ENCODE peak calls at places on chromosomes 4 and X, in eight cellular contexts. One of them, this sample, is unnamed.

GRCh38 chr4:119000400-119000799 is 111.7 kb downstream of the SYNPO2 start:
- DNase-seq in neuronal stem cell: no peak
- DNase-seq in activated CD4-positive, alpha-beta memory T cell treated with anti-CD3 and anti-CD28 coated beads, Interleukin-2, amount 10 ng/mL, durations not matched to agents 7 days and 5 days: no peak
- DNase-seq in A172: no peak
- DNase-seq in EL: no peak
- DNase-seq in psoas muscle: peak; percentile 62
- DNase-seq in AG09309: no peak
- DNase-seq in NCI-H1048: no peak
- DNase-seq in this sample: no peak

GRCh38 chr4:10007772-10008171 is 13.5 kb downstream of the SLC2A9 start:
- DNase-seq in neuronal stem cell: no peak
- DNase-seq in activated CD4-positive, alpha-beta memory T cell treated with anti-CD3 and anti-CD28 coated beads, Interleukin-2, amount 10 ng/mL, durations not matched to agents 7 days and 5 days: no peak
- DNase-seq in A172: no peak
- DNase-seq in EL: no peak
- DNase-seq in psoas muscle: no peak
- DNase-seq in AG09309: no peak
- DNase-seq in NCI-H1048: no peak
- DNase-seq in this sample: no peak

GRCh38 chrX:18964026-18964425 is 19.9 kb downstream of the PHKA2 start:
- DNase-seq in neuronal stem cell: no peak
- DNase-seq in activated CD4-positive, alpha-beta memory T cell treated with anti-CD3 and anti-CD28 coated beads, Interleukin-2, amount 10 ng/mL, durations not matched to agents 7 days and 5 days: no peak
- DNase-seq in A172: no peak
- DNase-seq in EL: no peak
- DNase-seq in psoas muscle: no peak
- DNase-seq in AG09309: no peak
- DNase-seq in NCI-H1048: no peak
- DNase-seq in this sample: no peak

GRCh38 chr4:21726255-21726815 is 222.2 kb downstream of the KCNIP4 start:
- DNase-seq in neuronal stem cell: no peak
- DNase-seq in activated CD4-positive, alpha-beta memory T cell treated with anti-CD3 and anti-CD28 coated beads, Interleukin-2, amount 10 ng/mL, durations not matched to agents 7 days and 5 days: no peak
- DNase-seq in A172: no peak
- DNase-seq in EL: peak; percentile 4
- DNase-seq in psoas muscle: no peak
- DNase-seq in AG09309: peak; percentile 59
- DNase-seq in NCI-H1048: no peak
- DNase-seq in this sample: no peak

GRCh38 chrX:154791467-154791866 is 13.8 kb downstream of the MPP1 start:
- DNase-seq in neuronal stem cell: no peak
- DNase-seq in activated CD4-positive, alpha-beta memory T cell treated with anti-CD3 and anti-CD28 coated beads, Interleukin-2, amount 10 ng/mL, durations not matched to agents 7 days and 5 days: no peak
- DNase-seq in A172: no peak
- DNase-seq in EL: no peak
- DNase-seq in psoas muscle: no peak
- DNase-seq in AG09309: no peak
- DNase-seq in NCI-H1048: no peak
- DNase-seq in this sample: no peak

GRCh38 chr4:26490111-26490979 is at the start of gene CCKAR:
- DNase-seq in neuronal stem cell: no peak
- DNase-seq in activated CD4-positive, alpha-beta memory T cell treated with anti-CD3 and anti-CD28 coated beads, Interleukin-2, amount 10 ng/mL, durations not matched to agents 7 days and 5 days: no peak
- DNase-seq in A172: no peak
- DNase-seq in EL: no peak
- DNase-seq in psoas muscle: no peak
- DNase-seq in AG09309: no peak
- DNase-seq in NCI-H1048: no peak
- DNase-seq in this sample: no peak

GRCh38 chr4:164815711-164816110 is 61.3 kb upstream of the APELA start:
- DNase-seq in neuronal stem cell: no peak
- DNase-seq in activated CD4-positive, alpha-beta memory T cell treated with anti-CD3 and anti-CD28 coated beads, Interleukin-2, amount 10 ng/mL, durations not matched to agents 7 days and 5 days: no peak
- DNase-seq in A172: no peak
- DNase-seq in EL: no peak
- DNase-seq in psoas muscle: no peak
- DNase-seq in AG09309: no peak
- DNase-seq in NCI-H1048: no peak
- DNase-seq in this sample: no peak

GRCh38 chr4:3612275-3612674 is 80.1 kb upstream of the LRPAP1 start:
- DNase-seq in neuronal stem cell: no peak
- DNase-seq in activated CD4-positive, alpha-beta memory T cell treated with anti-CD3 and anti-CD28 coated beads, Interleukin-2, amount 10 ng/mL, durations not matched to agents 7 days and 5 days: no peak
- DNase-seq in A172: no peak
- DNase-seq in EL: no peak
- DNase-seq in psoas muscle: no peak
- DNase-seq in AG09309: no peak
- DNase-seq in NCI-H1048: no peak
- DNase-seq in this sample: no peak

GRCh38 chrX:54641530-54641929 is 111.5 kb downstream of the GNL3L start:
- DNase-seq in neuronal stem cell: no peak
- DNase-seq in activated CD4-positive, alpha-beta memory T cell treated with anti-CD3 and anti-CD28 coated beads, Interleukin-2, amount 10 ng/mL, durations not matched to agents 7 days and 5 days: no peak
- DNase-seq in A172: no peak
- DNase-seq in EL: no peak
- DNase-seq in psoas muscle: no peak
- DNase-seq in AG09309: no peak
- DNase-seq in NCI-H1048: no peak
- DNase-seq in this sample: no peak

GRCh38 chrX:96715412-96715940 is 30.8 kb downstream of the DIAPH2 start:
- DNase-seq in neuronal stem cell: no peak
- DNase-seq in activated CD4-positive, alpha-beta memory T cell treated with anti-CD3 and anti-CD28 coated beads, Interleukin-2, amount 10 ng/mL, durations not matched to agents 7 days and 5 days: no peak
- DNase-seq in A172: no peak
- DNase-seq in EL: peak; percentile 13
- DNase-seq in psoas muscle: no peak
- DNase-seq in AG09309: peak; percentile 11
- DNase-seq in NCI-H1048: no peak
- DNase-seq in this sample: no peak

GRCh38 chrX:69506617-69507499 is 2.7 kb downstream of the NALF2 start:
- DNase-seq in neuronal stem cell: no peak
- DNase-seq in activated CD4-positive, alpha-beta memory T cell treated with anti-CD3 and anti-CD28 coated beads, Interleukin-2, amount 10 ng/mL, durations not matched to agents 7 days and 5 days: no peak
- DNase-seq in A172: no peak
- DNase-seq in EL: no peak
- DNase-seq in psoas muscle: no peak
- DNase-seq in AG09309: no peak
- DNase-seq in NCI-H1048: no peak
- DNase-seq in this sample: no peak

GRCh38 chr4:118814901-118815300 is 21.0 kb downstream of the SEC24D start:
- DNase-seq in neuronal stem cell: no peak
- DNase-seq in activated CD4-positive, alpha-beta memory T cell treated with anti-CD3 and anti-CD28 coated beads, Interleukin-2, amount 10 ng/mL, durations not matched to agents 7 days and 5 days: no peak
- DNase-seq in A172: no peak
- DNase-seq in EL: no peak
- DNase-seq in psoas muscle: no peak
- DNase-seq in AG09309: no peak
- DNase-seq in NCI-H1048: no peak
- DNase-seq in this sample: no peak